ENCODE peak calls at places on chromosomes 13 and 19, in eight cellular contexts. P is T-cell; U is activated CD8-positive, alpha-beta memory T cell treated with anti-CD3 and anti-CD28 coated beads for 24 hours; S is mesothelial cell of epicardium; J is stimulated activated CD4-positive, alpha-beta T cell treated with anti-CD3 and anti-CD28 coated beads, Interleukin-1b, Interleukin-23, amount 100 ng/mL, for 24 hours; H is activated CD4-positive, alpha-beta T cell treated with anti-CD3 and anti-CD28 coated beads for 24 hours; O is H7; L is NCI-H1436. I is an unnamed sample.

GRCh38 chr13:101053694-101054093 is 362.6 kb downstream of the NALCN start:
- DNase-seq in P (no peak), U (no peak), S (no peak), J (no peak), H (no peak), O (no peak), L (no peak), I (no peak)

GRCh38 chr13:32791545-32792172 is 205.4 kb downstream of the PDS5B start:
- DNase-seq in P (peak), U (no peak), S (no peak), J (no peak), H (no peak), O (no peak), L (no peak), I (no peak)

GRCh38 chr19:52679598-52679997 is 41.4 kb upstream of the ZNF83 start:
- DNase-seq in P (no peak), U (no peak), S (no peak), J (no peak), H (no peak), O (no peak), L (no peak), I (no peak)

GRCh38 chr19:55118401-55118991 is 1.1 kb upstream of the PPP1R12C start:
- DNase-seq in P (no peak), U (peak), S (no peak), J (no peak), H (no peak), O (peak), L (no peak), I (no peak)

GRCh38 chr19:56253737-56254136 is 18.8 kb upstream of the EDDM13 start:
- DNase-seq in P (no peak), U (no peak), S (no peak), J (no peak), H (no peak), O (no peak), L (peak), I (no peak)

GRCh38 chr19:17797397-17798201 is 2.7 kb downstream of the B3GNT3 start:
- DNase-seq in P (no peak), U (no peak), S (no peak), J (no peak), H (peak), O (no peak), L (no peak), I (no peak)

GRCh38 chr19:52322429-52322828 is 13.6 kb upstream of the ZNF610 start:
- DNase-seq in P (no peak), U (no peak), S (no peak), J (no peak), H (no peak), O (no peak), L (no peak), I (no peak)

GRCh38 chr13:45331981-45332830 is 8.8 kb downstream of the TPT1 start:
- DNase-seq in P (no peak), U (no peak), S (no peak), J (no peak), H (no peak), O (no peak), L (no peak), I (peak)

GRCh38 chr19:3810708-3811355 is 24.7 kb upstream of the MATK start:
- DNase-seq in P (no peak), U (no peak), S (no peak), J (no peak), H (no peak), O (peak), L (no peak), I (no peak)

GRCh38 chr19:35491838-35492360 is 1.6 kb upstream of the KRTDAP start:
- DNase-seq in P (no peak), U (no peak), S (no peak), J (no peak), H (no peak), O (no peak), L (no peak), I (no peak)

I was measured in NCI-H1417.